ENCODE peak calls at places on chromosomes 13 and 19, in eight cellular contexts. S is stimulated activated CD4-positive, alpha-beta T cell treated with anti-CD3 and anti-CD28 coated beads, Interleukin-2, amount 100 ng/mL, for 48 hours; T is activated naive CD8-positive, alpha-beta T cell treated with anti-CD3 and anti-CD28 coated beads, Interleukin-2, amount 50 U/mL, for 24 hours; L is KBM-7; X is ovary; C is astrocyte; U is activated CD4-positive, alpha-beta T cell treated with anti-CD3 and anti-CD28 coated beads for 24 hours; G is left cardiac atrium. E is an unnamed sample.

GRCh38 chr13:106318941-106319411 is 216.5 kb downstream of the EFNB2 start:
- DNase-seq in S (no peak), T (no peak), L (peak; percentile 1), X (no peak), C (peak; percentile 98), U (no peak), G (no peak), E (peak; percentile 62)

GRCh38 chr19:57305056-57305455 is 15.2 kb upstream of the ZNF543 start:
- DNase-seq in S (no peak), T (no peak), L (no peak), X (no peak), C (peak; percentile 69), U (no peak), G (no peak), E (no peak)

GRCh38 chr19:46698395-46699321 is 18.3 kb downstream of the PRKD2 start:
- DNase-seq in S (no peak), T (no peak), L (no peak), X (no peak), C (no peak), U (no peak), G (no peak), E (no peak)

GRCh38 chr13:80265348-80265747 is 75.6 kb downstream of the SPRY2 start:
- DNase-seq in S (no peak), T (no peak), L (no peak), X (no peak), C (no peak), U (no peak), G (no peak), E (no peak)

GRCh38 chr19:2805261-2805900 is 14.3 kb upstream of the ZNF554 start:
- DNase-seq in S (no peak), T (no peak), L (no peak), X (no peak), C (no peak), U (no peak), G (no peak), E (no peak)

GRCh38 chr19:12784871-12785430 is 6.3 kb upstream of the JUNB start:
- DNase-seq in S (no peak), T (no peak), L (no peak), X (no peak), C (no peak), U (no peak), G (no peak), E (no peak)

GRCh38 chr19:13066933-13067831 is 35.5 kb downstream of the LYL1 start:
- DNase-seq in S (no peak), T (no peak), L (no peak), X (no peak), C (no peak), U (no peak), G (no peak), E (no peak)

GRCh38 chr19:6235031-6235951 is 44.5 kb downstream of the MLLT1 start:
- DNase-seq in S (no peak), T (no peak), L (no peak), X (no peak), C (no peak), U (no peak), G (no peak), E (no peak)

GRCh38 chr19:47106819-47107200 is 6.8 kb downstream of the ZC3H4 start:
- DNase-seq in S (no peak), T (no peak), L (no peak), X (no peak), C (peak; percentile 47), U (no peak), G (no peak), E (peak; percentile 83)

GRCh38 chr19:1324792-1325567 is 39.3 kb downstream of the EFNA2 start:
- DNase-seq in S (peak; percentile 13), T (peak; percentile 64), L (peak; percentile 12), X (peak; percentile 72), C (peak; percentile 57), U (peak; percentile 15), G (peak; percentile 80), E (peak; percentile 56)

GRCh38 chr19:15419413-15420025 is 731 bp upstream of the AKAP8L start:
- DNase-seq in S (no peak), T (no peak), L (no peak), X (no peak), C (no peak), U (no peak), G (no peak), E (no peak)

GRCh38 chr13:109818891-109819290 is 32.5 kb upstream of the IRS2 start:
- DNase-seq in S (no peak), T (no peak), L (no peak), X (no peak), C (peak; percentile 49), U (no peak), G (no peak), E (peak; percentile 64)

GRCh38 chr13:52599037-52599852 is 43.0 kb upstream of the HNRNPA1L2 start:
- DNase-seq in S (no peak), T (no peak), L (peak; percentile 61), X (no peak), C (peak; percentile 73), U (no peak), G (no peak), E (peak; percentile 41)

GRCh38 chr19:35080613-35081170 is 34.9 kb upstream of the FXYD3 start:
- DNase-seq in S (no peak), T (no peak), L (no peak), X (no peak), C (no peak), U (no peak), G (no peak), E (no peak)

GRCh38 chr19:14544977-14545715 is 15.8 kb downstream of the TECR start:
- DNase-seq in S (no peak), T (no peak), L (no peak), X (no peak), C (no peak), U (no peak), G (no peak), E (no peak)

GRCh38 chr19:50203281-50204080 is at the start of gene MYH14:
- DNase-seq in S (peak; percentile 21), T (peak; percentile 18), L (no peak), X (peak; percentile 24), C (no peak), U (no peak), G (peak; percentile 92), E (no peak)

GRCh38 chr13:34164585-34164984 is 346.6 kb downstream of the RFC3 start:
- DNase-seq in S (no peak), T (no peak), L (no peak), X (no peak), C (peak; percentile 84), U (no peak), G (no peak), E (no peak)

GRCh38 chr13:25192936-25193335 is 20.8 kb upstream of the AMER2 start:
- DNase-seq in S (no peak), T (no peak), L (no peak), X (no peak), C (no peak), U (no peak), G (no peak), E (no peak)

GRCh38 chr19:45577111-45577905 is 7.3 kb downstream of the OPA3 start:
- DNase-seq in S (no peak), T (no peak), L (no peak), X (peak; percentile 68), C (peak; percentile 94), U (no peak), G (peak; percentile 57), E (peak; percentile 96)

GRCh38 chr19:54165222-54165621 is 5.7 kb upstream of the LENG1 start:
- DNase-seq in S (no peak), T (no peak), L (no peak), X (no peak), C (no peak), U (no peak), G (no peak), E (no peak)

GRCh38 chr19:29831686-29832085 is 19.9 kb downstream of the CCNE1 start:
- DNase-seq in S (no peak), T (no peak), L (no peak), X (no peak), C (no peak), U (no peak), G (no peak), E (no peak)

GRCh38 chr13:29946093-29946492 is 95.7 kb upstream of the UBL3 start:
- DNase-seq in S (no peak), T (no peak), L (no peak), X (no peak), C (no peak), U (no peak), G (no peak), E (no peak)

GRCh38 chr19:51448011-51448744 is 10.1 kb downstream of the SIGLEC8 start:
- DNase-seq in S (peak; percentile 45), T (peak; percentile 65), L (peak; percentile 96), X (no peak), C (no peak), U (peak; percentile 53), G (no peak), E (no peak)

GRCh38 chr19:10102787-10103236 is 334 bp upstream of the ANGPTL6 start:
- DNase-seq in S (no peak), T (no peak), L (peak; percentile 90), X (no peak), C (no peak), U (no peak), G (no peak), E (no peak)

GRCh38 chr19:17419154-17419490 is 725 bp upstream of the MVB12A start:
- DNase-seq in S (no peak), T (no peak), L (no peak), X (no peak), C (no peak), U (no peak), G (no peak), E (no peak)

GRCh38 chr13:114167445-114167844 is 11.6 kb upstream of the CFAP97D2 start:
- DNase-seq in S (no peak), T (no peak), L (peak; percentile 63), X (no peak), C (peak; percentile 39), U (no peak), G (no peak), E (no peak)

GRCh38 chr19:42154471-42155323 is 22.5 kb upstream of the POU2F2 start:
- DNase-seq in S (no peak), T (no peak), L (no peak), X (no peak), C (no peak), U (no peak), G (no peak), E (no peak)